ENCODE peak calls at places on chromosomes 5 and 9, in six cellular contexts. One of them, this sample, is unnamed.

GRCh38 chr5:17169507-17169906 is 47.9 kb upstream of the BASP1 start:
- DNase-seq in astrocyte of the spinal cord: no peak
- DNase-seq in adrenal gland: no peak
- DNase-seq in IMR-90: peak; percentile 92
- DNase-seq in PC-3: no peak
- DNase-seq in choroid plexus epithelial cell: peak; percentile 93
- DNase-seq in this sample: no peak

GRCh38 chr5:140093179-140093578 is 20.7 kb upstream of the PURA start:
- DNase-seq in adrenal gland: no peak
- DNase-seq in PC-3: no peak
- DNase-seq in IMR-90: no peak
- DNase-seq in astrocyte of the spinal cord: no peak
- DNase-seq in choroid plexus epithelial cell: no peak
- DNase-seq in this sample: no peak

GRCh38 chr5:80600943-80601693 is 31.0 kb upstream of the ANKRD34B start:
- DNase-seq in choroid plexus epithelial cell: no peak
- DNase-seq in IMR-90: no peak
- DNase-seq in adrenal gland: no peak
- DNase-seq in PC-3: no peak
- DNase-seq in astrocyte of the spinal cord: no peak
- DNase-seq in this sample: no peak

GRCh38 chr9:127846451-127847154 is 7.9 kb downstream of the ENG start:
- DNase-seq in IMR-90: no peak
- DNase-seq in astrocyte of the spinal cord: no peak
- DNase-seq in choroid plexus epithelial cell: peak; percentile 30
- DNase-seq in adrenal gland: no peak
- DNase-seq in PC-3: no peak
- DNase-seq in this sample: no peak

GRCh38 chr5:2614571-2614970 is 136.9 kb downstream of the IRX2 start:
- DNase-seq in adrenal gland: no peak
- DNase-seq in astrocyte of the spinal cord: no peak
- DNase-seq in IMR-90: no peak
- DNase-seq in PC-3: no peak
- DNase-seq in choroid plexus epithelial cell: no peak
- DNase-seq in this sample: no peak

GRCh38 chr5:74384851-74385250 is 255.7 kb downstream of the ENC1 start:
- DNase-seq in IMR-90: no peak
- DNase-seq in astrocyte of the spinal cord: peak; percentile 24
- DNase-seq in choroid plexus epithelial cell: no peak
- DNase-seq in PC-3: no peak
- DNase-seq in adrenal gland: no peak
- DNase-seq in this sample: no peak

GRCh38 chr5:83035373-83036170 is 41.6 kb downstream of the TMEM167A start:
- DNase-seq in PC-3: no peak
- DNase-seq in choroid plexus epithelial cell: no peak
- DNase-seq in astrocyte of the spinal cord: peak; percentile 27
- DNase-seq in adrenal gland: peak; percentile 39
- DNase-seq in IMR-90: no peak
- DNase-seq in this sample: no peak

GRCh38 chr9:120936011-120936763 is 9.6 kb upstream of the TRAF1 start:
- DNase-seq in adrenal gland: peak; percentile 97
- DNase-seq in IMR-90: peak; percentile 95
- DNase-seq in choroid plexus epithelial cell: peak; percentile 97
- DNase-seq in PC-3: peak; percentile 93
- DNase-seq in astrocyte of the spinal cord: peak; percentile 97
- DNase-seq in this sample: peak; percentile 94

GRCh38 chr9:128271112-128271511 is 4.7 kb downstream of the GOLGA2 start:
- DNase-seq in astrocyte of the spinal cord: no peak
- DNase-seq in IMR-90: no peak
- DNase-seq in PC-3: peak; percentile 88
- DNase-seq in choroid plexus epithelial cell: no peak
- DNase-seq in adrenal gland: no peak
- DNase-seq in this sample: peak; percentile 94

GRCh38 chr9:106921341-106921899 is 58.5 kb downstream of the ZNF462 start:
- DNase-seq in choroid plexus epithelial cell: peak; percentile 92
- DNase-seq in PC-3: no peak
- DNase-seq in adrenal gland: peak; percentile 78
- DNase-seq in IMR-90: peak; percentile 84
- DNase-seq in astrocyte of the spinal cord: peak; percentile 80
- DNase-seq in this sample: peak; percentile 11

GRCh38 chr5:78221964-78222451 is 72.5 kb downstream of the AP3B1 start:
- DNase-seq in astrocyte of the spinal cord: no peak
- DNase-seq in IMR-90: peak; percentile 4
- DNase-seq in adrenal gland: no peak
- DNase-seq in PC-3: peak; percentile 2
- DNase-seq in choroid plexus epithelial cell: peak; percentile 32
- DNase-seq in this sample: peak; percentile 13

GRCh38 chr9:2464624-2465023 is 157.0 kb upstream of the VLDLR start:
- DNase-seq in adrenal gland: no peak
- DNase-seq in astrocyte of the spinal cord: no peak
- DNase-seq in choroid plexus epithelial cell: no peak
- DNase-seq in PC-3: no peak
- DNase-seq in IMR-90: no peak
- DNase-seq in this sample: no peak
- TF ChIP-seq CTCF in adrenal gland: no peak
- TF ChIP-seq CTCF in astrocyte of the spinal cord: no peak
- TF ChIP-seq CTCF in choroid plexus epithelial cell: no peak
- TF ChIP-seq CTCF in PC-3: no peak
- TF ChIP-seq CTCF in IMR-90: no peak
- TF ChIP-seq CTCF in this sample: no peak

GRCh38 chr5:55914141-55914413 is 62.9 kb downstream of the IL31RA start:
- DNase-seq in PC-3: no peak
- DNase-seq in astrocyte of the spinal cord: no peak
- DNase-seq in IMR-90: no peak
- DNase-seq in adrenal gland: no peak
- DNase-seq in choroid plexus epithelial cell: no peak
- DNase-seq in this sample: no peak

GRCh38 chr5:55913396-55914140 is 62.4 kb downstream of the IL31RA start:
- DNase-seq in astrocyte of the spinal cord: no peak
- DNase-seq in IMR-90: no peak
- DNase-seq in PC-3: no peak
- DNase-seq in choroid plexus epithelial cell: no peak
- DNase-seq in adrenal gland: no peak
- DNase-seq in this sample: no peak

GRCh38 chr5:55908804-55909203 is 57.6 kb downstream of the IL31RA start:
- DNase-seq in astrocyte of the spinal cord: no peak
- DNase-seq in PC-3: no peak
- DNase-seq in choroid plexus epithelial cell: no peak
- DNase-seq in adrenal gland: no peak
- DNase-seq in IMR-90: no peak
- DNase-seq in this sample: no peak

GRCh38 chr5:55914971-55915370 is 63.8 kb downstream of the IL31RA start:
- DNase-seq in choroid plexus epithelial cell: no peak
- DNase-seq in astrocyte of the spinal cord: no peak
- DNase-seq in PC-3: no peak
- DNase-seq in adrenal gland: no peak
- DNase-seq in IMR-90: no peak
- DNase-seq in this sample: no peak

GRCh38 chr5:55911784-55912653 is 60.9 kb downstream of the IL31RA start:
- DNase-seq in choroid plexus epithelial cell: peak; percentile 44
- DNase-seq in adrenal gland: no peak
- DNase-seq in PC-3: no peak
- DNase-seq in IMR-90: peak; percentile 18
- DNase-seq in astrocyte of the spinal cord: peak; percentile 28
- DNase-seq in this sample: no peak
- H3K4me3 ChIP-seq in choroid plexus epithelial cell: no peak overlapping the region
- H3K4me3 ChIP-seq in adrenal gland: no peak overlapping the region
- H3K4me3 ChIP-seq in PC-3: no peak overlapping the region
- H3K4me3 ChIP-seq in IMR-90: no peak overlapping the region
- H3K4me3 ChIP-seq in astrocyte of the spinal cord: no peak overlapping the region
- H3K4me3 ChIP-seq in this sample: no peak overlapping the region

GRCh38 chr9:98344581-98344980 is 89.1 kb upstream of the TBC1D2 start:
- DNase-seq in IMR-90: no peak
- DNase-seq in astrocyte of the spinal cord: no peak
- DNase-seq in adrenal gland: no peak
- DNase-seq in choroid plexus epithelial cell: no peak
- DNase-seq in PC-3: no peak
- DNase-seq in this sample: no peak
- TF ChIP-seq CTCF in IMR-90: no peak
- TF ChIP-seq CTCF in astrocyte of the spinal cord: no peak
- TF ChIP-seq CTCF in adrenal gland: no peak
- TF ChIP-seq CTCF in choroid plexus epithelial cell: no peak
- TF ChIP-seq CTCF in PC-3: no peak
- TF ChIP-seq CTCF in this sample: no peak

DNA sequence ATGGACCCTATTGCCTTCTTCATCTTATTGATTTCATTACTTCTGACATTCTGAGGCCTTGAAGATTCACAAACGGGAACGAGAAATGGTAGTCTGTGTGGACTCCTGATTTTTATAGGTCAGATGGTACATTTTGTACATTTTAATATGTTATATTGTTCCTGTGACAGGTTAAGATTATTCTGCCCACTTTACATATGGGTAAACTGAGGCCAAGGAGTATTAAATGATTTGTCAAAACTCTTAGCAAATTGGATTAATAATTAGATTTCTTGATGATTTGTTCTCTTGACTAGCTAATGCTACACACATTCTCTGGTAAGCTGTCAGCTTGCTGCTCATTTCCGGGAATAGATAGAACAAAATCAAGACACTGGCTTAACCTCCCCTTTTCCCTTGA is 1.9 kb downstream of the FAM53C start:
- DNase-seq in astrocyte of the spinal cord: no peak
- DNase-seq in adrenal gland: no peak
- DNase-seq in IMR-90: no peak
- DNase-seq in PC-3: no peak
- DNase-seq in choroid plexus epithelial cell: no peak
- DNase-seq in this sample: no peak
- H3K4me3 ChIP-seq in astrocyte of the spinal cord: peak overlapping the region; percentile 68
- H3K4me3 ChIP-seq in adrenal gland: no peak overlapping the region
- H3K4me3 ChIP-seq in IMR-90: no peak overlapping the region
- H3K4me3 ChIP-seq in PC-3: peak overlapping the region; percentile 98
- H3K4me3 ChIP-seq in choroid plexus epithelial cell: peak overlapping the region; percentile 91
- H3K4me3 ChIP-seq in this sample: peak overlapping the region; percentile 87

DNA sequence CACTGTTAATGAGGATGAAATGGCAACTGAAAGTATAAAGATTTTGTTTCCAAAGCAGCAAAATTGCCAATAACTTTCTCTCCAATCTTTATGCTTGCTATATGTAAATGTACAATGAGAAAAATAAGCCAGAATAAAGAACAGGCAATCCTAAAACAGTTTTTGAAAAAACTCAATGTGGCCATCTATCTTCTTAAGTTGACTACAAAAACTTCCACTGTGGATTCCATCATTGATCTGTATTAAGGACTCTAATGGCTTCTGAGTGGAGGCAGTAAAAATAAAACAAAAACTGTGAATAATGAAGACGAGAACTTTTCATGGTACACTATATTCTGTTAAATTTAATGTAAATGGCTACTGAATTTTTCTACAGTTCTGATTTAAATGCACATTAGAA is 382.9 kb downstream of the TMEM232 start:
- DNase-seq in adrenal gland: no peak
- DNase-seq in astrocyte of the spinal cord: no peak
- DNase-seq in choroid plexus epithelial cell: peak; percentile 50
- DNase-seq in IMR-90: no peak
- DNase-seq in PC-3: no peak
- DNase-seq in this sample: no peak
- TF ChIP-seq CTCF in adrenal gland: no peak
- TF ChIP-seq CTCF in astrocyte of the spinal cord: no peak
- TF ChIP-seq CTCF in choroid plexus epithelial cell: peak; percentile 37
- TF ChIP-seq CTCF in IMR-90: no peak
- TF ChIP-seq CTCF in PC-3: no peak
- TF ChIP-seq CTCF in this sample: no peak

GRCh38 chr9:86406366-86406765 is 52.2 kb upstream of the TUT7 start:
- DNase-seq in astrocyte of the spinal cord: peak; percentile 81
- DNase-seq in adrenal gland: peak; percentile 39
- DNase-seq in PC-3: peak; percentile 17
- DNase-seq in choroid plexus epithelial cell: peak; percentile 94
- DNase-seq in IMR-90: peak; percentile 88
- DNase-seq in this sample: peak; percentile 94
- H3K4me3 ChIP-seq in astrocyte of the spinal cord: no peak overlapping the region
- H3K4me3 ChIP-seq in adrenal gland: no peak overlapping the region
- H3K4me3 ChIP-seq in PC-3: no peak overlapping the region
- H3K4me3 ChIP-seq in choroid plexus epithelial cell: no peak overlapping the region
- H3K4me3 ChIP-seq in IMR-90: peak overlapping the region; percentile 8
- H3K4me3 ChIP-seq in this sample: peak overlapping the region; percentile 30

GRCh38 chr9:136341042-136341655 is 13.8 kb downstream of the GPSM1 start:
- DNase-seq in choroid plexus epithelial cell: no peak
- DNase-seq in IMR-90: no peak
- DNase-seq in adrenal gland: peak; percentile 74
- DNase-seq in PC-3: no peak
- DNase-seq in astrocyte of the spinal cord: no peak
- DNase-seq in this sample: no peak

GRCh38 chr9:136341769-136342168 is 14.4 kb downstream of the GPSM1 start:
- DNase-seq in PC-3: no peak
- DNase-seq in IMR-90: no peak
- DNase-seq in choroid plexus epithelial cell: no peak
- DNase-seq in astrocyte of the spinal cord: no peak
- DNase-seq in adrenal gland: no peak
- DNase-seq in this sample: no peak

GRCh38 chr9:136343121-136343883 is 16.0 kb downstream of the GPSM1 start:
- DNase-seq in choroid plexus epithelial cell: no peak
- DNase-seq in astrocyte of the spinal cord: no peak
- DNase-seq in IMR-90: no peak
- DNase-seq in PC-3: no peak
- DNase-seq in adrenal gland: peak; percentile 73
- DNase-seq in this sample: no peak

GRCh38 chr9:136343884-136344269 is 16.5 kb downstream of the GPSM1 start:
- DNase-seq in choroid plexus epithelial cell: no peak
- DNase-seq in PC-3: no peak
- DNase-seq in IMR-90: no peak
- DNase-seq in astrocyte of the spinal cord: no peak
- DNase-seq in adrenal gland: no peak
- DNase-seq in this sample: no peak

GRCh38 chr9:136342191-136343120 is 15.1 kb downstream of the GPSM1 start:
- DNase-seq in astrocyte of the spinal cord: peak; percentile 71
- DNase-seq in choroid plexus epithelial cell: peak; percentile 79
- DNase-seq in PC-3: no peak
- DNase-seq in IMR-90: peak; percentile 83
- DNase-seq in adrenal gland: peak; percentile 87
- DNase-seq in this sample: peak; percentile 80
- TF ChIP-seq CTCF in astrocyte of the spinal cord: no peak
- TF ChIP-seq CTCF in choroid plexus epithelial cell: no peak
- TF ChIP-seq CTCF in PC-3: no peak
- TF ChIP-seq CTCF in IMR-90: peak; percentile 15
- TF ChIP-seq CTCF in adrenal gland: no peak
- TF ChIP-seq CTCF in this sample: no peak

DNA sequence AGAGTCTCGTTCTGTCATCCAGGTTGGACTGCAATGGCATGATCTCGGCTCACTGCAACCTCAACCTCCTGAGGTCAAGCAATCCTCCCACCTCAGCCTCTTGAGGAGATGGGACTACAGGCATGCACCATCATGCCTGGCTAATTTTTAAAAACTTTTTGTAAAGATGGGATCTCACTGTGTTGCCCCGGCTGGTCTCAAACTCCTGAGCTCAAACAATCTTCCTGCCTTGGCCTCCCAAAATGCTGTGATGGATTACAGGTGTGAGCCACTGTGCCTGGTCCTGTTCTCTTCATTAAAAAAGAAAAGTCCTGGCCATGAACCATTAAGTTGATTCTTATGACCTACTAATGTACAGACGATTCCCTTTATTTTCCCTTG is 54.7 kb downstream of the ERAP1 start:
- DNase-seq in IMR-90: no peak
- DNase-seq in astrocyte of the spinal cord: no peak
- DNase-seq in choroid plexus epithelial cell: no peak
- DNase-seq in PC-3: no peak
- DNase-seq in adrenal gland: no peak
- DNase-seq in this sample: no peak
- H3K4me3 ChIP-seq in IMR-90: no peak overlapping the region
- H3K4me3 ChIP-seq in astrocyte of the spinal cord: no peak overlapping the region
- H3K4me3 ChIP-seq in choroid plexus epithelial cell: no peak overlapping the region
- H3K4me3 ChIP-seq in PC-3: no peak overlapping the region
- H3K4me3 ChIP-seq in adrenal gland: no peak overlapping the region
- H3K4me3 ChIP-seq in this sample: no peak overlapping the region

This sample was measured in epithelial cell of esophagus.